ENCODE peak calls at places on chromosomes 5 and 9, in eight cellular contexts. E, X, R, M, P, K, I and Y are unnamed samples.

GRCh38 chr9:18658764-18659705 is 185.1 kb downstream of the ADAMTSL1 start:
- DNase-seq in I (no peak), R (no peak), E (no peak), K (peak), M (no peak), P (peak), X (no peak), Y (no peak)

GRCh38 chr9:136171801-136172411 is 33.0 kb downstream of the LHX3 start:
- DNase-seq in P (no peak), E (no peak), I (no peak), X (no peak), M (no peak), K (no peak), R (no peak), Y (no peak)

GRCh38 chr9:89080193-89080592 is 88.9 kb downstream of the S1PR3 start:
- DNase-seq in P (no peak), E (no peak), M (no peak), I (no peak), R (peak), X (no peak), K (no peak), Y (no peak)

GRCh38 chr9:3732077-3733038 is 206.6 kb upstream of the RFX3 start:
- DNase-seq in I (peak), K (peak), M (peak), P (peak), E (no peak), X (peak), R (no peak), Y (no peak)

GRCh38 chr5:31674371-31674770 is 35.4 kb downstream of the PDZD2 start:
- DNase-seq in I (no peak), R (no peak), X (no peak), M (no peak), K (no peak), E (no peak), P (no peak), Y (no peak)

GRCh38 chr9:2180171-2180570 is 165.0 kb downstream of the SMARCA2 start:
- DNase-seq in E (no peak), P (no peak), K (no peak), M (no peak), I (no peak), R (no peak), X (no peak), Y (no peak)

GRCh38 chr5:35129921-35130485 is 82.3 kb upstream of the AGXT2 start:
- DNase-seq in M (peak), K (peak), R (no peak), E (no peak), I (no peak), P (no peak), X (no peak), Y (no peak)

GRCh38 chr5:122846051-122846567 is 696 bp downstream of the SNX24 start:
- DNase-seq in X (no peak), I (peak), M (peak), E (no peak), P (no peak), R (no peak), K (no peak), Y (no peak)

GRCh38 chr9:136748656-136749551 is 579 bp upstream of the LCN6 start:
- DNase-seq in P (no peak), E (no peak), M (no peak), I (no peak), R (no peak), K (no peak), X (no peak), Y (no peak)

GRCh38 chr9:120735415-120736126 is 21.3 kb upstream of the MEGF9 start:
- DNase-seq in R (no peak), K (no peak), P (no peak), M (peak), E (no peak), X (no peak), I (no peak), Y (no peak)

GRCh38 chr5:16784843-16785791 is 151.0 kb downstream of the MYO10 start:
- DNase-seq in E (no peak), M (no peak), R (no peak), X (peak), K (no peak), P (no peak), I (no peak), Y (no peak)

GRCh38 chr5:180128671-180129261 is 57.2 kb upstream of the RNF130 start:
- DNase-seq in P (no peak), X (no peak), R (no peak), K (no peak), M (no peak), I (no peak), E (no peak), Y (no peak)

GRCh38 chr5:160188151-160188967 is 40.9 kb upstream of the FABP6 start:
- DNase-seq in X (peak), I (peak), K (peak), E (peak), M (peak), R (peak), P (no peak), Y (no peak)

GRCh38 chr9:129697111-129697955 is 31.9 kb downstream of the PRRX2 start:
- DNase-seq in P (peak), M (no peak), E (peak), X (no peak), K (no peak), R (peak), I (peak), Y (no peak)

GRCh38 chr5:91464886-91465646 is 81.9 kb upstream of the ARRDC3 start:
- DNase-seq in M (no peak), R (no peak), K (no peak), X (no peak), P (no peak), I (no peak), E (no peak), Y (no peak)

GRCh38 chr5:86442036-86442435 is 175.7 kb upstream of the COX7C start:
- DNase-seq in M (no peak), I (no peak), P (no peak), E (no peak), X (no peak), K (no peak), R (no peak), Y (no peak)

DNA sequence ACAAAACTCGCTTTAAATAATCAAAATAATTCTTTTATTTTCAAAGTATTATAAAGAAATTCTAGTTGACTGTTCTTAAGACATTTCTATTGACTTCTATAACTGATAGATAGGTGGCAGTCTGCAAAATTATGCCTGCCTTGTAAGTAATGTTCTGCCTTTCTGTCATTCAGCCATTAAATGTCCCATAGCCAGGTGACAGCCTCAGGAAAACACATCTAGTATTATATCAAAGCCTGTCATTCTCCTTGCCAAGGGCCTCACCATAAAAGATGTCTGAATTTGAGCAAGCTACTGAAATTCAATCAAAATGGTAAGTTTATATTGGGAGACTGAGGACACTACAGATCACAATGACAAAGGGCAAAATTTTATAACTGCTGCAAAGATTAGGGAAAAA is 170.4 kb upstream of the COX7C start:
- DNase-seq in K (no peak), I (no peak), X (no peak), M (no peak), R (no peak), P (no peak), E (no peak), Y (no peak)
- TF ChIP-seq CTCF in K (no peak), I (no peak), X (no peak), M (no peak), R (no peak), P (no peak), E (no peak), Y (no peak)

DNA sequence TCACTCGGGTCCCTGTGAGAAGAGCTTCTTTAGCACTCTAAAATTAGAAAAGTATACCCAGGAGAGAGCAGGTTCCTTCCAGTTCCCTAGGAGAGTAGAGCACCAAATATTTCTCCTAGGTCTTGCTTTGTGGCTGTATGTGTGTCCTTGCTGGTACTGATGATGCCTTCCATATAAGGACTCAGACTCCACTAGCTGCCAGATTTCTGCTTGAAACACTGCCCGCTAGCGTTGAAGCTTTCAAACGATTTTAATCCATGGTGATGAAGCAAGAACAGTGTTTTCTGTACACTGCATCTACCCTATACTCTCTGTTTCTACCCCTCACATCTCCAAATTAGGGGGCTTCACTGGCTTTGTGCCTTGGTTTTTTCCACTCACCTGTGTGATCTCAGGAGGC is 2.4 kb upstream of the SMC2 start:
- DNase-seq in K (peak), M (no peak), I (peak), P (no peak), R (peak), E (no peak), X (peak), Y (no peak)
- TF ChIP-seq CTCF in K (peak), M (no peak), I (peak), P (no peak), R (no peak), E (no peak), X (no peak), Y (no peak)

GRCh38 chr9:133362359-133363044 is 6.2 kb downstream of the SURF2 start:
- DNase-seq in X (no peak), R (no peak), M (no peak), E (no peak), I (no peak), K (no peak), P (no peak), Y (no peak)
- TF ChIP-seq CTCF in X (no peak), R (no peak), M (no peak), E (no peak), I (no peak), K (no peak), P (no peak), Y (no peak)

DNA sequence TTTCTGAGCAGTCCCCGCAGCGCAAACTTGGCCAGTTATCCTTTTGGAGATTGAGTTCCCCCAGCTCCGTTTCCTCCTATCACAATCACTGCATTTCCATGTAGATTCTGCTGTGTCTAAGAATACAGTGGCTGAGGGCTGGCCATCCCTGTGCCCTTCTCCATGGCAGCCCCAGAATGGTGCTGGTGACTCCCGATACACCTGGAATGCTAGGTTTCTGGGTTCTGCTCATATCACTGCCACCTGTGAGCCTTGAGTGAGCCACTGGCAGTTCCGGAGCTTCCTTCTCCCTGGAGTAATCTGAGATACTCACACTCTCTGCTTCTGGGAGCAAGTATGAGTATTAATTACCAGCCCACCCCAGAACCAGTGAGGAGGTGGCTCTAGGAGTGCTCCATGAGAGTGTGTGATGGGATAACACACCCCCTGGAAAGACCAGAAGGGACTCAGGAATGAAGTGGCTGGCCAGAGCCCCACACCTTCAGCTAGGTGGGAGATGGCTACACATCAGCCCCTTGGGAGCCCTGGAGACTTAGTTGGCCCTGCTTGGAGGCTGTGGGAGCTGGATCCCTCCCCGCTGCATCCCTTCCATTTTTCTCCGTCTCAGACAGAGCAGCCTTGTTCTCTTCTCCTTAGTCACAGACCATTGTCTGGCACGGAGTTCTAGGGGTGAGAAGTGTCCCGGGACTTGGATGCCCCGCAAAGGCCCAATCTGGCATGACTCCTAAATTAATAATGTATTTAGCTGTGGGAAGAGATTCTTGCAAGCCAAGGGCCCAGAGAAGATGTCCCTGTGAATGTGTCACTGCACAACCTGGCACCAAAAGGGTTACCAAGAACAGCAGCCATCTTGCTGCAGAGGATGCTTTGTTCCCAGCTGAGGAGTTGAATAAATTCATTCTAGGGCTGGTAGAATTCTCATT is 4.9 kb downstream of the PCDHGC5 start:
- DNase-seq in I (no peak), K (no peak), E (no peak), X (no peak), P (no peak), R (peak), M (no peak), Y (no peak)
- TF ChIP-seq CTCF in I (no peak), K (no peak), E (no peak), X (no peak), P (no peak), R (no peak), M (no peak), Y (no peak)